ENCODE peak calls at places on chromosomes 11 and 22, in ten cellular contexts. F is AG04450, X is GM10248, I is WTC11, E is mucosa of descending colon, S is AG09309, T is testis, Z is progenitor cell of endocrine pancreas, U is HFF-Myc, W is fibroblast of pulmonary artery. R is an unnamed sample.

GRCh38 chr11:74720596-74721478 is 10.4 kb downstream of the CHRDL2 start:
- DNase-seq in W (peak), X (no peak), I (no peak), T (no peak), Z (no peak), F (peak), E (peak), S (no peak), U (no peak), R (no peak)

GRCh38 chr22:47154621-47155081 is 392.2 kb downstream of the TBC1D22A start:
- DNase-seq in U (no peak), W (peak), I (no peak), T (peak), Z (no peak), S (peak), F (peak), X (no peak), E (no peak), R (no peak)

GRCh38 chr11:125433454-125434121 is 62.5 kb downstream of the FEZ1 start:
- DNase-seq in I (peak), W (peak), S (no peak), X (peak), T (peak), U (peak), F (no peak), E (peak), Z (no peak), R (no peak)

GRCh38 chr22:44577391-44578114 is 79.5 kb upstream of the RTL6 start:
- DNase-seq in T (no peak), F (no peak), Z (no peak), U (no peak), W (no peak), S (no peak), X (no peak), I (no peak), E (no peak), R (no peak)

GRCh38 chr22:42473484-42474193 is 41.4 kb upstream of the NFAM1 start:
- DNase-seq in F (peak), T (peak), E (peak), X (peak), U (peak), I (no peak), Z (no peak), S (peak), W (peak), R (peak)

GRCh38 chr11:35214792-35215193 is 75.8 kb downstream of the CD44 start:
- DNase-seq in U (peak), I (peak), T (no peak), E (no peak), Z (no peak), W (peak), F (peak), S (peak), X (no peak), R (peak)

GRCh38 chr22:27461470-27461869 is 340.1 kb downstream of the MN1 start:
- DNase-seq in W (peak), S (peak), E (no peak), F (peak), T (no peak), U (no peak), Z (peak), X (no peak), I (peak), R (peak)

GRCh38 chr11:83292709-83293435 is 6.7 kb upstream of the CCDC90B start:
- DNase-seq in I (no peak), S (peak), U (peak), E (peak), Z (no peak), X (peak), F (peak), W (peak), T (peak), R (no peak)

GRCh38 chr22:17117890-17118289 is 3.3 kb downstream of the TMEM121B start:
- DNase-seq in I (no peak), T (no peak), W (no peak), U (no peak), Z (no peak), F (no peak), X (no peak), E (no peak), S (no peak), R (no peak)

GRCh38 chr22:17120281-17120680 is 879 bp downstream of the TMEM121B start:
- DNase-seq in S (no peak), U (no peak), X (peak), E (peak), F (no peak), I (peak), Z (peak), T (peak), W (peak), R (no peak)

GRCh38 chr22:17118342-17118741 is 2.8 kb downstream of the TMEM121B start:
- DNase-seq in U (no peak), E (no peak), T (no peak), W (no peak), Z (no peak), I (no peak), X (no peak), F (no peak), S (no peak), R (no peak)

GRCh38 chr22:17120711-17121234 is 387 bp downstream of the TMEM121B start:
- DNase-seq in S (no peak), F (no peak), E (no peak), Z (no peak), W (no peak), U (no peak), I (peak), T (peak), X (no peak), R (no peak)

DNA sequence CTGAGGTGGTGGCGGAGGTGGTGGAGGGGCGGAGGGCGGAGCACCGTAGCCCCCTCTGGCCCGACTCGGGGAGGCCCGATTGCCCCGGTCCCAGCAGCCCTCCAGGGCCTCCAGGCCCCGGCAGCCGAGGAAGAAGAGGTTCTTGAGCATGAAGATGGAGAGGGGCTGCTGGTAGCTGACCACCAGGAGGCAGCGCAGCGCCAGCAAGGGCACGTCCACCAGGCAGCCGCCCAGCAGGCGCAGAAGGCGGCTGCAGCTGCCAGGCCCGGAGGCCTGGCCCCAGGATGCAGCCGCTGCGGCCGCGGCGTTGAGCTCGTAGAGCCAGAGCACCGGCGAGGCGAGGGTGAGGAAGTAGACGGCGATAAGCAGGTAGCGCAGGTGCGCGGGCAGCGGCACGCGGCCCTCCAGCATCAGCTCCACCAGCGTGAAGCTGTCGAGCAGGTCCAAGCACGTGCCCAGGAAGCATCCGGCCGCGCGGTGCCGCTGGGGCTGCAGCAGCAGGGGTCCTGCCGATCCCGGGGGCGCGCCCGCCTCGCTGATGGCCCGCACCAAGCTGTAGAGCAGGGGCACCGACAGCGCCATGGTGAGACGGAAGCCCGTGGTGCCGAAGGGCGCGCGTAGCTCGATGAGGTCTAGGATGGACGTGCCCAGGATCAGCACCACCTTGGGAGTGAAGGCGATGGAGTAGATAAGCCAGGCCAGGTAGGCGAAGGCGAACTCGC is 1.5 kb downstream of the TMEM121B start:
- DNase-seq in U (no peak), S (no peak), T (no peak), I (peak), F (no peak), X (no peak), W (no peak), E (peak), Z (no peak), R (no peak)
- TF ChIP-seq CTCF in U (peak), S (no peak), T (peak), I (peak), F (no peak), X (no peak), W (no peak), E (peak), Z (peak), R (no peak)

GRCh38 chr11:26278354-26278753 is 53.6 kb upstream of the ANO3 start:
- DNase-seq in U (no peak), E (no peak), W (no peak), T (no peak), S (no peak), Z (no peak), F (no peak), X (no peak), I (no peak), R (no peak)
- TF ChIP-seq CTCF in U (no peak), E (no peak), W (no peak), T (no peak), S (no peak), Z (no peak), F (no peak), X (peak), I (no peak), R (no peak)

GRCh38 chr11:1157645-1158591 is at the start of gene MUC5AC:
- DNase-seq in T (peak), E (no peak), W (no peak), U (no peak), F (no peak), X (peak), I (peak), S (no peak), Z (peak), R (no peak)

GRCh38 chr11:1157341-1157644 is 460 bp upstream of the MUC5AC start:
- DNase-seq in Z (no peak), T (no peak), I (peak), U (no peak), X (no peak), E (no peak), S (no peak), F (no peak), W (no peak), R (no peak)

GRCh38 chr11:1160231-1161101 is 2.7 kb downstream of the MUC5AC start:
- DNase-seq in T (peak), Z (peak), U (no peak), X (peak), F (no peak), W (no peak), S (no peak), I (no peak), E (no peak), R (no peak)

GRCh38 chr11:1156506-1157340 is 1.0 kb upstream of the MUC5AC start:
- DNase-seq in E (no peak), Z (no peak), I (no peak), S (no peak), W (no peak), T (no peak), F (no peak), X (peak), U (no peak), R (no peak)

GRCh38 chr11:1158681-1159525 is 1.1 kb downstream of the MUC5AC start:
- DNase-seq in W (no peak), E (no peak), Z (peak), F (no peak), S (no peak), I (peak), X (peak), T (peak), U (no peak), R (no peak)
- TF ChIP-seq CTCF in W (no peak), E (no peak), Z (no peak), F (no peak), S (no peak), I (no peak), X (no peak), T (no peak), U (no peak), R (no peak)

GRCh38 chr22:21672107-21672629 is 6.4 kb downstream of the PPIL2 start:
- DNase-seq in E (no peak), W (no peak), S (no peak), F (no peak), U (no peak), I (no peak), X (no peak), Z (no peak), T (no peak), R (no peak)
- TF ChIP-seq CTCF in E (no peak), W (no peak), S (no peak), F (no peak), U (no peak), I (no peak), X (no peak), Z (no peak), T (no peak), R (no peak)

GRCh38 chr11:94049351-94049750 is 28.2 kb downstream of the HEPHL1 start:
- DNase-seq in T (no peak), F (no peak), I (no peak), E (no peak), X (no peak), W (no peak), S (no peak), Z (no peak), U (no peak), R (no peak)

GRCh38 chr11:94046796-94047195 is 25.6 kb downstream of the HEPHL1 start:
- DNase-seq in Z (no peak), U (no peak), X (no peak), F (no peak), E (peak), S (no peak), W (no peak), T (no peak), I (no peak), R (no peak)

GRCh38 chr11:94043241-94043640 is 22.1 kb downstream of the HEPHL1 start:
- DNase-seq in U (no peak), W (no peak), S (no peak), Z (no peak), F (no peak), E (no peak), I (no peak), T (no peak), X (no peak), R (no peak)

DNA sequence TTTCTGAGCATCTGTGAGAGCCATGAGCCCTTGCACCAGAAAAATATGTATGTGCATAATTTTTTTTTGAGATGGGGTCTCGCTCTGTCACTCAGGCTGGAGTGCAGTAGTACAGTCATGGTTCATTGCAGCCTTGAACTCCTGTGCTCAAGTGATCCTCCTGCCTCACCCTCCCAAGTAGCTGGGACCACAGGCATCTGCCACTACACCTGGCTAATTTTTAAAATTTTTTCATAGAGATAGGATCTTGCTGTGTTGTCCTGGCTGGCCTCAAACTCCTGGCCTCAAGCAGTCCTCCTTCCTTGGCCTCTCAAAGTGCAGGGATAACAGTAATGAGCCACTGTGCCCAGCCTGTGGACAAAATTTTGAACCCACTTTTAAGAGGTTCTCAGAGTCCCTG is 27.2 kb downstream of the HEPHL1 start:
- DNase-seq in S (no peak), Z (no peak), E (no peak), F (no peak), W (no peak), X (no peak), I (no peak), U (no peak), T (no peak), R (no peak)
- TF ChIP-seq CTCF in S (no peak), Z (no peak), E (no peak), F (no peak), W (no peak), X (no peak), I (no peak), U (no peak), T (no peak), R (no peak)

GRCh38 chr11:1554981-1555712 is 16.9 kb downstream of the DUSP8 start:
- DNase-seq in W (no peak), F (no peak), U (no peak), X (no peak), Z (no peak), I (no peak), T (no peak), E (no peak), S (no peak), R (no peak)
- TF ChIP-seq CTCF in W (no peak), F (no peak), U (no peak), X (no peak), Z (no peak), I (no peak), T (no peak), E (no peak), S (no peak), R (no peak)